ENCODE peak calls at places on chromosomes 3 and 15, in four cellular contexts. T is HEK293T, R is HL-60, A is neural progenitor cell. S is an unnamed sample.

GRCh38 chr15:40358492-40359353 is 704 bp downstream of the DISP2 start:
- DNase-seq in T (no peak), R (peak), A (no peak), S (no peak)

GRCh38 chr15:93372209-93372910 is 283.3 kb upstream of the RGMA start:
- DNase-seq in T (no peak), R (no peak), A (no peak), S (no peak)

GRCh38 chr3:131216801-131217200 is 164.8 kb upstream of the NUDT16 start:
- DNase-seq in T (peak), R (no peak), A (peak), S (peak)

GRCh38 chr3:32500880-32501784 is 1.5 kb downstream of the CMTM6 start:
- DNase-seq in T (no peak), R (peak), A (no peak), S (peak)

GRCh38 chr15:63323798-63324651 is 46.6 kb downstream of the APH1B start:
- DNase-seq in T (no peak), R (no peak), A (no peak), S (peak)

GRCh38 chr15:20357139-20358065 is 184.2 kb downstream of the GOLGA6L6 start:
- DNase-seq in T (no peak), R (no peak), A (no peak), S (no peak)

GRCh38 chr15:68616397-68616796 is 37.6 kb downstream of the CORO2B start:
- DNase-seq in T (no peak), R (no peak), A (no peak), S (no peak)

GRCh38 chr3:32193101-32193500 is 45.4 kb upstream of the CMTM8 start:
- DNase-seq in T (no peak), R (no peak), A (no peak), S (no peak)

GRCh38 chr3:21043139-21043538 is 707.9 kb downstream of the ZNF385D start:
- DNase-seq in T (no peak), R (no peak), A (no peak), S (no peak)

GRCh38 chr15:47588968-47589367 is 128.3 kb upstream of the SEMA6D start:
- DNase-seq in T (peak), R (no peak), A (no peak), S (no peak)

GRCh38 chr15:41276821-41277220 is 45.8 kb downstream of the CHP1 start:
- DNase-seq in T (no peak), R (peak), A (no peak), S (no peak)

S was measured in adipocyte.